ENCODE peak calls at places on chromosomes 3 and 15, in four cellular contexts. One of them, this sample, is unnamed.

GRCh38 chr15:33865416-33865815 is 102.9 kb upstream of the CHRM5 start:
- DNase-seq in fibroblast of the aortic adventitia: peak; percentile 90
- DNase-seq in MM.1S: no peak
- DNase-seq in heart left ventricle: no peak
- DNase-seq in this sample: peak; percentile 24

GRCh38 chr15:43828061-43828657 is 1.4 kb downstream of the WDR76 start:
- DNase-seq in MM.1S: peak; percentile 42
- DNase-seq in heart left ventricle: no peak
- DNase-seq in fibroblast of the aortic adventitia: peak; percentile 25
- DNase-seq in this sample: peak; percentile 32

GRCh38 chr3:178646205-178646604 is 110.0 kb downstream of the KCNMB2 start:
- DNase-seq in heart left ventricle: no peak
- DNase-seq in MM.1S: no peak
- DNase-seq in fibroblast of the aortic adventitia: no peak
- DNase-seq in this sample: no peak

GRCh38 chr15:67945951-67946700 is 106.3 kb upstream of the RNU6-1 start:
- DNase-seq in heart left ventricle: peak; percentile 37
- DNase-seq in fibroblast of the aortic adventitia: peak; percentile 51
- DNase-seq in MM.1S: no peak
- DNase-seq in this sample: peak; percentile 8

GRCh38 chr3:124883766-124884473 is 3.2 kb downstream of the ITGB5 start:
- DNase-seq in fibroblast of the aortic adventitia: peak; percentile 53
- DNase-seq in MM.1S: no peak
- DNase-seq in heart left ventricle: no peak
- DNase-seq in this sample: peak; percentile 54

GRCh38 chr3:50339485-50340196 is 995 bp downstream of the RASSF1 start:
- DNase-seq in fibroblast of the aortic adventitia: peak; percentile 65
- DNase-seq in heart left ventricle: no peak
- DNase-seq in MM.1S: no peak
- DNase-seq in this sample: peak; percentile 65

GRCh38 chr3:128395500-128396125 is 71.1 kb downstream of the DNAJB8 start:
- DNase-seq in fibroblast of the aortic adventitia: peak; percentile 73
- DNase-seq in MM.1S: no peak
- DNase-seq in heart left ventricle: peak; percentile 79
- DNase-seq in this sample: peak; percentile 36

GRCh38 chr3:97138914-97139541 is 324.6 kb downstream of the EPHA6 start:
- DNase-seq in fibroblast of the aortic adventitia: no peak
- DNase-seq in heart left ventricle: no peak
- DNase-seq in MM.1S: peak; percentile 30
- DNase-seq in this sample: peak; percentile 0

GRCh38 chr3:17478673-17479072 is 263.8 kb downstream of the TBC1D5 start:
- DNase-seq in MM.1S: no peak
- DNase-seq in heart left ventricle: no peak
- DNase-seq in fibroblast of the aortic adventitia: peak; percentile 67
- DNase-seq in this sample: peak; percentile 93

GRCh38 chr15:62533687-62534086 is 368.6 kb upstream of the C2CD4B start:
- DNase-seq in heart left ventricle: no peak
- DNase-seq in MM.1S: no peak
- DNase-seq in fibroblast of the aortic adventitia: no peak
- DNase-seq in this sample: peak; percentile 7

GRCh38 chr15:101168463-101168824 is 83.4 kb downstream of the CHSY1 start:
- DNase-seq in fibroblast of the aortic adventitia: peak; percentile 89
- DNase-seq in MM.1S: no peak
- DNase-seq in heart left ventricle: no peak
- DNase-seq in this sample: peak; percentile 74

GRCh38 chr3:32614956-32615355 is 44.3 kb upstream of the DYNC1LI1 start:
- DNase-seq in MM.1S: no peak
- DNase-seq in heart left ventricle: no peak
- DNase-seq in fibroblast of the aortic adventitia: peak; percentile 49
- DNase-seq in this sample: peak; percentile 70

GRCh38 chr3:175777495-175777894 is 918.4 kb downstream of the NAALADL2 start:
- DNase-seq in heart left ventricle: no peak
- DNase-seq in fibroblast of the aortic adventitia: peak; percentile 32
- DNase-seq in MM.1S: no peak
- DNase-seq in this sample: peak; percentile 45

DNA sequence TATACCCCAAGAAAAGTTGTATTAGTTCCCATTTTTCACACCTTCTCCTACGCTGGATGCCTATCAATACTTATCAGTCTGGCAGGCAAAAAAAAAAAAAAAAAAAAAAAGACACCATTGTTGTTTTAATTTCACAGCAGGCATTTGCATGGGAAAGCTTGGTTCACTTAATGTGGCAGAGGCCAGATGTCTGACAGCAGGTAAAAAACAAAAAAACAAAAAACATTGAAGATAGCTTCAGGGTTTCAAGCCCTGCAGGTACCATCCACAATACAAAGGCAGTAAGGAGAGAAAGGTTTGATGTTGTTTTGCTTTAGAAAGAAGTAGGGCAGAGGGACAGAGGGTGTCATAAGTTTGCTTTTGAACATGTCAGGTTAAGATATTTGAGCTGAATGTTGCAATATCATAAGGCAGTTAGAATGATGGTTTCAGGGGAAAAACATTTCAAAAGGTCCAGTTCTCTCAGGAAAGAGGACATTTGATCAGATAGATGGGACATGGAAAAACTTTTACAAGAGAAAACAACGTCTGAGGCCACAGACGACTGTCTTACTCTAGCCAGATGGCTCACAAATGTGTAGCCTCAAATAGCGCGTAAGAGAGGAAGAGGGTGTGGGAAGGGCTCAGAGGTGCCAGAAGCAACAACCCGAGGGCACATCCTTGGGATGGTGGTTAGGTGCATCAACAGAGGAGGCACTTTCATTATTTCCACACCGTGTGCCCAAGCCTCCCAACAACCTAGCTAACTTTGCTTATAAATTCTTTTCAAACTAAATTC is 25.7 kb downstream of the PCOLCE2 start:
- DNase-seq in fibroblast of the aortic adventitia: peak; percentile 43
- DNase-seq in MM.1S: no peak
- DNase-seq in heart left ventricle: no peak
- DNase-seq in this sample: peak; percentile 42
- H3K4me3 ChIP-seq in fibroblast of the aortic adventitia: no peak overlapping the region
- H3K4me3 ChIP-seq in MM.1S: no peak overlapping the region
- H3K4me3 ChIP-seq in heart left ventricle: no peak overlapping the region
- H3K4me3 ChIP-seq in this sample: no peak overlapping the region

DNA sequence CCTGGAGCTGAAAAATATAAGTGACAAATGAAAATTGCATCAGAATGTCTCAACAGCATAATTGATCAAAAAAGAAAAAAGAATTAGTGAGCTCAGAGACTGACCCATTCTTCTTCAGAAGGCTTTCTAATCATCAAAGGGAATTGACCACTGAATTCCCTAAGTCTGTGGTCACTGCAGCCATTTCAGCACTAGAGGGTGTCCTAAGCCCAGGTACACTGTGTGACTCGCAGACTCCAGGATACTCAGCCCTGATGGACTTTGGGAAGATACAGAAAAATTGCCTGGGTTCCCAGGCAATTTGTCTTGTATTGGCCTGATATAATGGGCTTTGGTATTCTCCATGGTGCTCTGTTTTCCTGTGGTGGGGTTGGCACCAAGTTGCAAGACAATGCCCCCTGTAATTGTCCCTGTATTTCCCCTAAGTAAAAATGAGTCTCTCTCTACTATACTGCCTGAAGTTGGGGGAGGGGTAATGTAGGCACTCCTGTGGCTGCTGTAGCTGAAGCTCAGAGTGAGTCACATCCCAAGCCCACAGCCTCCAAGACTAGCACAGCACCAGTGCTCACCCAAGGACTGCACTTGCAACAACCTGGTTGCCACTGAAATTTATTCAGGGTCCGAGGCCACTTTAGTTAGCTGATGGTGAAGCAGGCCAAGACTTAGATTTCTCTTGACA is 256.0 kb upstream of the STAC start:
- DNase-seq in fibroblast of the aortic adventitia: peak; percentile 73
- DNase-seq in MM.1S: peak; percentile 33
- DNase-seq in heart left ventricle: no peak
- DNase-seq in this sample: peak; percentile 65
- TF ChIP-seq CTCF in fibroblast of the aortic adventitia: peak; percentile 73
- TF ChIP-seq CTCF in MM.1S: peak; percentile 51
- TF ChIP-seq CTCF in heart left ventricle: peak; percentile 14
- TF ChIP-seq CTCF in this sample: peak; percentile 68

GRCh38 chr3:71724171-71724453 is 1.1 kb downstream of the EIF4E3 start:
- DNase-seq in heart left ventricle: no peak
- DNase-seq in MM.1S: no peak
- DNase-seq in fibroblast of the aortic adventitia: no peak
- DNase-seq in this sample: no peak

GRCh38 chr3:71722693-71723092 is 2.5 kb downstream of the EIF4E3 start:
- DNase-seq in MM.1S: peak; percentile 30
- DNase-seq in fibroblast of the aortic adventitia: no peak
- DNase-seq in heart left ventricle: no peak
- DNase-seq in this sample: no peak

GRCh38 chr3:71721002-71721401 is 4.2 kb downstream of the EIF4E3 start:
- DNase-seq in MM.1S: no peak
- DNase-seq in heart left ventricle: no peak
- DNase-seq in fibroblast of the aortic adventitia: no peak
- DNase-seq in this sample: no peak

GRCh38 chr3:71723452-71724170 is 1.6 kb downstream of the EIF4E3 start:
- DNase-seq in heart left ventricle: no peak
- DNase-seq in MM.1S: peak; percentile 94
- DNase-seq in fibroblast of the aortic adventitia: no peak
- DNase-seq in this sample: no peak

DNA sequence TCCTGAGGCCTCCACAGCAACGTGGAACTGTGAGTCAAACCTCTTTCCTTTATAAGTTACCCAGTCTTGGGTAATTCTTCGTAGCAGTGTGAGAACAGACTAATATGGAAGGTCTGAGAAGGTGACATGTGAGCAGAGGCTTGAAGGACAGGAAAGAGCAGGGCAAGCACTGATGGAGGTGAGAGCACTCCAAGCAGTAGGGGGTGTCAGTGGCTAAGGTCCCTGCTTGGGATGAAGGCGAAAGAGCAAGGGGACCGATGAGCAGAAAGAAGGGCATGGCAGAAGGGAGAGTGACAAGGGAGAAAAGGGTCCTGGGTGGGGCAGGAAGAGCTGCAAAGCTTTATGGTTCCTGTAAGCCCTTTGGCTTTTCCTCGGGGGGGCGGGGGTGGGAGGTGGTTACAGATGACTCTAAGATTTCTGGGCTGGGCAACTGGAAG is 3.5 kb downstream of the EIF4E3 start:
- DNase-seq in MM.1S: no peak
- DNase-seq in fibroblast of the aortic adventitia: no peak
- DNase-seq in heart left ventricle: no peak
- DNase-seq in this sample: no peak
- H3K4me3 ChIP-seq in MM.1S: no peak overlapping the region
- H3K4me3 ChIP-seq in fibroblast of the aortic adventitia: no peak overlapping the region
- H3K4me3 ChIP-seq in heart left ventricle: no peak overlapping the region
- H3K4me3 ChIP-seq in this sample: no peak overlapping the region

DNA sequence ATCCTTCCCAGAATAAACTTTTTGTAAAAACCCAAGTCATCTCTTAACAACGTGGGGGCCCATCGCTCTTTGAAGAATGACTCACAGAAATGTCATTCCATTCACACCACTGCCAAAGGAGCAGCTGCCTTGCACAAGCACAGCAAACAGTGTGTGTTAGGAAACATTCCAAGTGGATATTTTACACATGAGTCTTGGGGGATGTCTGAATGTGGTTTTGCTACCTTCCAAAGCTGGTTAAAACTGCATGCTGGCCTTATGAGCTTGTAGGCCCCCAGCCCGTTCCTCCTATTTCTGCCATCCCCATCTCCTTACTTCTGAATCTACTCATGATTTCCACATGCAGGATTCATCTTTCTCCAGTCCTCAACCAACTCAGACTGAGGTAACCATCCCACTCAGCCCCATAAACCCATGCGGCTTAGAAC is 130.8 kb downstream of the CPNE4 start:
- DNase-seq in heart left ventricle: no peak
- DNase-seq in MM.1S: no peak
- DNase-seq in fibroblast of the aortic adventitia: peak; percentile 99
- DNase-seq in this sample: peak; percentile 93
- TF ChIP-seq CTCF in heart left ventricle: no peak
- TF ChIP-seq CTCF in MM.1S: no peak
- TF ChIP-seq CTCF in fibroblast of the aortic adventitia: no peak
- TF ChIP-seq CTCF in this sample: no peak

DNA sequence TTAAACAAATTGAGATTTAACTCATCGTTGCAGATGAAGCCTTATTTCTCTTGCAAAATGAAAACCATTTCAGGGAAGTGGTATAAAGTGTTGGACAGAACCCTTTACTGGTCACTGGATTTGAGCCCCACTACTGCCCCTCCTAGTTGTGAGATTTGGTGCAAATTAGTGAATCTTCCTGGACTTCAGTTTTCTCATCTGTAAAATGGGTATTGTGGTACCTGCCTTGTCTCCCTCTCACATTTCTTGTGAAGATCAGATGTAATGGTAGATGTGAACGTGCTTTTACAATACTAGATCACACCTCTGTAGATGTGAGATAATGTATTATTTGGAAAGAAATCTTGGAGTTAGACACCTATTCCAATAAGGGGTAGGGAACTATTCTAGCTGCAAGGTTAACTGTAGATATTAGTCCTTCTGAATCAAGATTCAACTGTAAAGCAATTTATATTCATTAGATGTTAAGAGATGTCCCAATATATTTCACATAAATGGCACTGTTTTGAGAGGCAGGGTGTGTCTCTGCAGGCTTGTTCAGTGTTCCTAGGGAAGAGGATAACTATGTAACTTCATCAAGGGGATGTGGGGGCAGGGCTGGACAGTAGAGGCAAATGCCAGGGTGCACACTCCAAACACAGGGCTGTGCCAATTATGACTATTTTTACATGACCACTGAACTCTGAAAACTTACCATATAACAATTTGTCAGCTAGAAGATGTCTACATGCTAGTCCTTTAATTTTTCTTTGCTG is 112.4 kb upstream of the PFN2 start:
- DNase-seq in MM.1S: no peak
- DNase-seq in heart left ventricle: no peak
- DNase-seq in fibroblast of the aortic adventitia: no peak
- DNase-seq in this sample: no peak
- H3K4me3 ChIP-seq in MM.1S: no peak overlapping the region
- H3K4me3 ChIP-seq in heart left ventricle: peak overlapping the region; percentile 18
- H3K4me3 ChIP-seq in fibroblast of the aortic adventitia: peak overlapping the region; percentile 29
- H3K4me3 ChIP-seq in this sample: peak overlapping the region; percentile 17